ENCODE peak calls at places on chromosomes 2 and 18, in six cellular contexts. One of them, this sample, is unnamed.

GRCh38 chr2:238426568-238427434 is at the start of gene ASB1:
- DNase-seq in neuronal stem cell: peak; percentile 86
- DNase-seq in mesenchymal stem cell: peak; percentile 85
- DNase-seq in IMR-90: peak; percentile 85
- DNase-seq in H1: peak; percentile 90
- DNase-seq in H9: peak; percentile 87
- DNase-seq in this sample: peak; percentile 88

GRCh38 chr2:219252084-219252483 is 959 bp upstream of the TUBA4B start:
- DNase-seq in H9: no peak
- DNase-seq in neuronal stem cell: no peak
- DNase-seq in mesenchymal stem cell: no peak
- DNase-seq in H1: no peak
- DNase-seq in IMR-90: no peak
- DNase-seq in this sample: no peak

GRCh38 chr2:234495076-234495800 is 1.6 kb downstream of the ARL4C start:
- DNase-seq in H1: no peak
- DNase-seq in H9: peak; percentile 56
- DNase-seq in neuronal stem cell: no peak
- DNase-seq in mesenchymal stem cell: peak; percentile 29
- DNase-seq in IMR-90: peak; percentile 44
- DNase-seq in this sample: peak; percentile 45

GRCh38 chr2:217652761-217653160 is 350.0 kb downstream of the TNS1 start:
- DNase-seq in H9: no peak
- DNase-seq in H1: no peak
- DNase-seq in neuronal stem cell: no peak
- DNase-seq in IMR-90: peak; percentile 15
- DNase-seq in mesenchymal stem cell: no peak
- DNase-seq in this sample: no peak

GRCh38 chr18:56086786-56087185 is 498.8 kb upstream of the TCF4 start:
- DNase-seq in neuronal stem cell: no peak
- DNase-seq in mesenchymal stem cell: no peak
- DNase-seq in H9: no peak
- DNase-seq in H1: no peak
- DNase-seq in IMR-90: no peak
- DNase-seq in this sample: no peak

GRCh38 chr2:69816923-69817542 is 12.4 kb upstream of the GMCL1 start:
- DNase-seq in neuronal stem cell: peak; percentile 77
- DNase-seq in IMR-90: peak; percentile 89
- DNase-seq in H1: peak; percentile 68
- DNase-seq in mesenchymal stem cell: peak; percentile 87
- DNase-seq in H9: peak; percentile 73
- DNase-seq in this sample: peak; percentile 91

GRCh38 chr2:751474-751873 is 74.3 kb upstream of the TMEM18 start:
- DNase-seq in IMR-90: no peak
- DNase-seq in H1: no peak
- DNase-seq in mesenchymal stem cell: no peak
- DNase-seq in neuronal stem cell: no peak
- DNase-seq in H9: no peak
- DNase-seq in this sample: no peak

GRCh38 chr2:231185050-231185725 is 13.2 kb upstream of the ARMC9 start:
- DNase-seq in H9: no peak
- DNase-seq in H1: no peak
- DNase-seq in IMR-90: no peak
- DNase-seq in neuronal stem cell: no peak
- DNase-seq in mesenchymal stem cell: no peak
- DNase-seq in this sample: no peak

GRCh38 chr18:3973191-3973590 is 481.9 kb downstream of the DLGAP1 start:
- DNase-seq in mesenchymal stem cell: no peak
- DNase-seq in neuronal stem cell: no peak
- DNase-seq in H1: no peak
- DNase-seq in IMR-90: no peak
- DNase-seq in H9: no peak
- DNase-seq in this sample: no peak

GRCh38 chr2:226087505-226088365 is 688.2 kb downstream of the NYAP2 start:
- DNase-seq in IMR-90: no peak
- DNase-seq in H1: no peak
- DNase-seq in mesenchymal stem cell: no peak
- DNase-seq in neuronal stem cell: no peak
- DNase-seq in H9: no peak
- DNase-seq in this sample: no peak

GRCh38 chr2:195533771-195534642 is 123.0 kb upstream of the SLC39A10 start:
- DNase-seq in IMR-90: peak; percentile 94
- DNase-seq in H9: no peak
- DNase-seq in H1: no peak
- DNase-seq in neuronal stem cell: no peak
- DNase-seq in mesenchymal stem cell: peak; percentile 79
- DNase-seq in this sample: peak; percentile 51

GRCh38 chr2:200575957-200576356 is 9.9 kb upstream of the AOX1 start:
- DNase-seq in H9: no peak
- DNase-seq in H1: no peak
- DNase-seq in IMR-90: peak; percentile 30
- DNase-seq in neuronal stem cell: no peak
- DNase-seq in mesenchymal stem cell: peak; percentile 26
- DNase-seq in this sample: no peak

GRCh38 chr2:46365913-46366674 is 68.9 kb downstream of the EPAS1 start:
- DNase-seq in mesenchymal stem cell: peak; percentile 36
- DNase-seq in neuronal stem cell: no peak
- DNase-seq in IMR-90: peak; percentile 27
- DNase-seq in H1: no peak
- DNase-seq in H9: no peak
- DNase-seq in this sample: peak; percentile 21

GRCh38 chr2:157480182-157480961 is 36.5 kb upstream of the CYTIP start:
- DNase-seq in IMR-90: peak; percentile 24
- DNase-seq in mesenchymal stem cell: peak; percentile 14
- DNase-seq in neuronal stem cell: no peak
- DNase-seq in H1: no peak
- DNase-seq in H9: no peak
- DNase-seq in this sample: peak; percentile 27

GRCh38 chr2:135473567-135473966 is 57.5 kb downstream of the ZRANB3 start:
- DNase-seq in neuronal stem cell: no peak
- DNase-seq in IMR-90: peak; percentile 8
- DNase-seq in H9: no peak
- DNase-seq in mesenchymal stem cell: peak; percentile 41
- DNase-seq in H1: no peak
- DNase-seq in this sample: peak; percentile 45

GRCh38 chr2:180359522-180360282 is 352.6 kb upstream of the CWC22 start:
- DNase-seq in mesenchymal stem cell: no peak
- DNase-seq in H1: no peak
- DNase-seq in neuronal stem cell: no peak
- DNase-seq in IMR-90: no peak
- DNase-seq in H9: peak; percentile 29
- DNase-seq in this sample: peak; percentile 38

GRCh38 chr2:148541792-148542191 is 102.8 kb upstream of the EPC2 start:
- DNase-seq in IMR-90: no peak
- DNase-seq in H9: no peak
- DNase-seq in neuronal stem cell: no peak
- DNase-seq in H1: no peak
- DNase-seq in mesenchymal stem cell: no peak
- DNase-seq in this sample: no peak

GRCh38 chr2:105544591-105545377 is 145.9 kb upstream of the FHL2 start:
- DNase-seq in mesenchymal stem cell: no peak
- DNase-seq in H9: no peak
- DNase-seq in IMR-90: no peak
- DNase-seq in H1: peak; percentile 17
- DNase-seq in neuronal stem cell: no peak
- DNase-seq in this sample: no peak

DNA sequence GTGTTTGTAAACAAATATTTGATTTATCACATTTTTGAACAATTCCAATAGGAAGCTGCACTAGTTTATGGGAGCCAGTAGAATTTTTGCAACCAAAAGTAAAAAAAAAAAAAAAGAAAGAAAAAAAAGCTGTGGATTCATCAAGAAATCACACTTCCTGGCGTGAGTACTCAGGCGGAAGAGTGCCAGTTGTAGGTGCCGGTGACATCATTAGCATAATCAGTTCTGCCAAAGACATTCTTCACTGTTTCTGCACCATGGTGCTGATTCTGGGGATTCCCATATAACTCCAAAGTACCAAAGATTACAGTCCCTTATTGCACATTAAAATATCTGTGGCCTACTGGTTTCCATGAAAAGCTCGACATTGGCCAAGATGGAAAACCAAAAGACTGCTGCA is 32.8 kb downstream of the RAPGEF4 start:
- DNase-seq in H9: no peak
- DNase-seq in IMR-90: no peak
- DNase-seq in mesenchymal stem cell: no peak
- DNase-seq in neuronal stem cell: no peak
- DNase-seq in H1: no peak
- DNase-seq in this sample: no peak
- H2BK15ac ChIP-seq in H9: no peak overlapping the region
- H2BK15ac ChIP-seq in IMR-90: no peak overlapping the region
- H2BK15ac ChIP-seq in mesenchymal stem cell: no peak overlapping the region
- H2BK15ac ChIP-seq in neuronal stem cell: no peak overlapping the region
- H2BK15ac ChIP-seq in H1: no peak overlapping the region
- H2BK15ac ChIP-seq in this sample: no peak overlapping the region

GRCh38 chr2:62852254-62852653 is 146.7 kb downstream of the EHBP1 start:
- DNase-seq in H9: no peak
- DNase-seq in mesenchymal stem cell: no peak
- DNase-seq in IMR-90: no peak
- DNase-seq in neuronal stem cell: no peak
- DNase-seq in H1: no peak
- DNase-seq in this sample: no peak

GRCh38 chr2:62858231-62858832 is 152.8 kb downstream of the EHBP1 start:
- DNase-seq in neuronal stem cell: no peak
- DNase-seq in H1: no peak
- DNase-seq in IMR-90: no peak
- DNase-seq in mesenchymal stem cell: peak; percentile 4
- DNase-seq in H9: no peak
- DNase-seq in this sample: peak; percentile 2

GRCh38 chr2:62854600-62855514 is 149.3 kb downstream of the EHBP1 start:
- DNase-seq in neuronal stem cell: no peak
- DNase-seq in H1: no peak
- DNase-seq in H9: peak; percentile 41
- DNase-seq in IMR-90: no peak
- DNase-seq in mesenchymal stem cell: no peak
- DNase-seq in this sample: no peak

GRCh38 chr2:62857139-62857931 is 151.8 kb downstream of the EHBP1 start:
- DNase-seq in IMR-90: no peak
- DNase-seq in mesenchymal stem cell: no peak
- DNase-seq in H1: no peak
- DNase-seq in H9: no peak
- DNase-seq in neuronal stem cell: no peak
- DNase-seq in this sample: no peak

DNA sequence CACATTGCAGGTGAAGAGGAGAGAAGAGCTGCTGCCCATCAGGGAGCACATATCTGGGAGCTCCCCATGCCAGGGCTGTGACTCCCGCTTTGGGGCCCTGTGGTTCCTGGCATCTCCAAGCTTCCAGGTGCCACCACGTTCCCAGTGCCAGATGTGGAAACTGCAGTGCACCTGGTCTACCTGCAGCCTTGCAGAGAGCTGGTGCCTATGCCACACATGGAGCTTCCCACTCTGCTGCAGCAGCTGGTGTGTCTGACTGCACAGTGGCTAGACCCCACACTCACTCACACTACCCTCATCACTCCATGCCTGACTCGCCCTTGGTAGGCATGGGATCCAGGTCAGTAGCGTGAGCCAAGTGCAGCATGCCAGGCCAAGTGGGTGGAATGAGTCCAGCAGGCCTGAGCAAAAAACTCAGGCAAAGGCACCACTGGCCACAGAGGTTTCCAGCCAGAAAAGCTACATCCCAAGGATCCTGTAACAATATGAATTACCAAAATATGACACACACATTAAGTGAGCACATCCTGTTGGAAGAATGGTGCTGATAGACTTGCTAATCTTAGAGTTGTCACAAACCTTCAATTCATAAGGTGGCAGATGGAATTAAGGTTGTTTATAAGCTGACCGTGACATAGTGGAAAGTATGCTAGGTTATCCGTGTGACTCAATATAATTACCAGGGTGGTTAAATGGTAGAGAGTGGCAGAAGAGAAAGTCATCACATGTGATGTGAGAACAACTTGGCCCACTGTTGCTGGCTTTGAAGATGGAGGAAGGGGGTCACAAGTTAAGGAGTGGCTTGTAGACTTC is 150.9 kb downstream of the EHBP1 start:
- DNase-seq in mesenchymal stem cell: no peak
- DNase-seq in neuronal stem cell: no peak
- DNase-seq in H1: no peak
- DNase-seq in H9: no peak
- DNase-seq in IMR-90: no peak
- DNase-seq in this sample: no peak
- H3K23ac ChIP-seq in mesenchymal stem cell: no peak overlapping the region
- H3K23ac ChIP-seq in neuronal stem cell: peak overlapping the region; percentile 38
- H3K23ac ChIP-seq in H1: no peak overlapping the region
- H3K23ac ChIP-seq in H9: no peak overlapping the region
- H3K23ac ChIP-seq in IMR-90: no peak overlapping the region
- H3K23ac ChIP-seq in this sample: no peak overlapping the region

GRCh38 chr2:10457846-10458563 is 9.9 kb upstream of the ODC1 start:
- DNase-seq in IMR-90: peak; percentile 73
- DNase-seq in H1: no peak
- DNase-seq in mesenchymal stem cell: no peak
- DNase-seq in H9: no peak
- DNase-seq in neuronal stem cell: no peak
- DNase-seq in this sample: no peak
- H3K27ac ChIP-seq in IMR-90: no peak overlapping the region
- H3K27ac ChIP-seq in H1: no peak overlapping the region
- H3K27ac ChIP-seq in mesenchymal stem cell: no peak overlapping the region
- H3K27ac ChIP-seq in H9: no peak overlapping the region
- H3K27ac ChIP-seq in neuronal stem cell: no peak overlapping the region
- H3K27ac ChIP-seq in this sample: no peak overlapping the region

GRCh38 chr2:119307419-119308140 is 59.1 kb downstream of the C2orf76 start:
- DNase-seq in neuronal stem cell: no peak
- DNase-seq in mesenchymal stem cell: no peak
- DNase-seq in H9: no peak
- DNase-seq in H1: no peak
- DNase-seq in IMR-90: no peak
- DNase-seq in this sample: no peak
- H2BK15ac ChIP-seq in neuronal stem cell: no peak overlapping the region
- H2BK15ac ChIP-seq in mesenchymal stem cell: no peak overlapping the region
- H2BK15ac ChIP-seq in H9: no peak overlapping the region
- H2BK15ac ChIP-seq in H1: no peak overlapping the region
- H2BK15ac ChIP-seq in IMR-90: no peak overlapping the region
- H2BK15ac ChIP-seq in this sample: no peak overlapping the region

DNA sequence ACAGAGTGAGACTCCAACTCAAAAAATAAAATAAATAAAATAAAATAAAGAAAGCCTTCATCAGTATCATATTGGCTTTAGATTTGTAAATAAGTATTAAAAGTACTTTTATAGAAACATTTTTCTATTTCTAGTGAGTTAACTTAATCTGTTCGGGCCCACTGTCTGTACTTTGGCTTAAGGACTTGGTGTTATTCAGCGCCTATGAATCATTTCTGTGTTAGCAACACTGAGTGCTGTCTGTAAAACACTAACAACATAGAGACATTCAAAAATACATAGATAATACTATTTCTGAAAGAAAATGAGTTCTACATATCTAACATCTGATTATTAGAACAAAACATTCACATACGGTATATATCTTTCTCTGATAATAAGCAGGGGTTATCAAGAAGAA is 221.5 kb upstream of the CDH19 start:
- DNase-seq in IMR-90: no peak
- DNase-seq in neuronal stem cell: no peak
- DNase-seq in H1: no peak
- DNase-seq in H9: no peak
- DNase-seq in mesenchymal stem cell: no peak
- DNase-seq in this sample: no peak
- H3K23ac ChIP-seq in IMR-90: no peak overlapping the region
- H3K23ac ChIP-seq in neuronal stem cell: no peak overlapping the region
- H3K23ac ChIP-seq in H1: no peak overlapping the region
- H3K23ac ChIP-seq in H9: no peak overlapping the region
- H3K23ac ChIP-seq in mesenchymal stem cell: no peak overlapping the region
- H3K23ac ChIP-seq in this sample: no peak overlapping the region

This sample was measured in mesendoderm.